ENCODE peak calls at places on chromosomes 6 and 20, in nine cellular contexts. One of them, this sample, is unnamed.

GRCh38 chr6:74967821-74968220 is 238.0 kb downstream of the COL12A1 start:
- DNase-seq in epithelial cell of esophagus: peak; percentile 17
- DNase-seq in brain microvascular endothelial cell: no peak
- DNase-seq in cardiac fibroblast: no peak
- DNase-seq in suprapubic skin: no peak
- DNase-seq in fibroblast of mammary gland: peak; percentile 2
- DNase-seq in colonic mucosa: no peak
- DNase-seq in GM23338: peak; percentile 20
- DNase-seq in upper lobe of right lung: no peak
- DNase-seq in this sample: no peak

GRCh38 chr20:46084805-46085792 is 4.7 kb downstream of the NCOA5 start:
- DNase-seq in suprapubic skin: no peak
- DNase-seq in fibroblast of mammary gland: peak; percentile 68
- DNase-seq in colonic mucosa: peak; percentile 68
- DNase-seq in cardiac fibroblast: peak; percentile 50
- DNase-seq in epithelial cell of esophagus: peak; percentile 43
- DNase-seq in brain microvascular endothelial cell: no peak
- DNase-seq in upper lobe of right lung: no peak
- DNase-seq in GM23338: no peak
- DNase-seq in this sample: no peak

GRCh38 chr6:7219310-7219709 is 93.7 kb downstream of the SSR1 start:
- DNase-seq in upper lobe of right lung: no peak
- DNase-seq in suprapubic skin: no peak
- DNase-seq in brain microvascular endothelial cell: peak; percentile 28
- DNase-seq in colonic mucosa: no peak
- DNase-seq in cardiac fibroblast: peak; percentile 62
- DNase-seq in fibroblast of mammary gland: peak; percentile 74
- DNase-seq in epithelial cell of esophagus: peak; percentile 25
- DNase-seq in GM23338: no peak
- DNase-seq in this sample: no peak

GRCh38 chr20:52331655-52332054 is 140.1 kb upstream of the ZFP64 start:
- DNase-seq in brain microvascular endothelial cell: no peak
- DNase-seq in upper lobe of right lung: no peak
- DNase-seq in colonic mucosa: no peak
- DNase-seq in GM23338: no peak
- DNase-seq in epithelial cell of esophagus: no peak
- DNase-seq in cardiac fibroblast: no peak
- DNase-seq in suprapubic skin: no peak
- DNase-seq in fibroblast of mammary gland: no peak
- DNase-seq in this sample: no peak

GRCh38 chr6:159077123-159077522 is 32.3 kb upstream of the TAGAP start:
- DNase-seq in brain microvascular endothelial cell: no peak
- DNase-seq in upper lobe of right lung: no peak
- DNase-seq in colonic mucosa: peak; percentile 6
- DNase-seq in GM23338: no peak
- DNase-seq in suprapubic skin: no peak
- DNase-seq in fibroblast of mammary gland: no peak
- DNase-seq in epithelial cell of esophagus: no peak
- DNase-seq in cardiac fibroblast: no peak
- DNase-seq in this sample: no peak

GRCh38 chr6:134034951-134035822 is 17.2 kb downstream of the SLC2A12 start:
- DNase-seq in epithelial cell of esophagus: peak; percentile 62
- DNase-seq in suprapubic skin: no peak
- DNase-seq in colonic mucosa: no peak
- DNase-seq in brain microvascular endothelial cell: no peak
- DNase-seq in upper lobe of right lung: no peak
- DNase-seq in fibroblast of mammary gland: no peak
- DNase-seq in cardiac fibroblast: no peak
- DNase-seq in GM23338: no peak
- DNase-seq in this sample: no peak

GRCh38 chr6:45163952-45164766 is 164.0 kb upstream of the RUNX2 start:
- DNase-seq in brain microvascular endothelial cell: no peak
- DNase-seq in colonic mucosa: no peak
- DNase-seq in GM23338: no peak
- DNase-seq in suprapubic skin: no peak
- DNase-seq in upper lobe of right lung: no peak
- DNase-seq in cardiac fibroblast: peak; percentile 16
- DNase-seq in fibroblast of mammary gland: no peak
- DNase-seq in epithelial cell of esophagus: peak; percentile 87
- DNase-seq in this sample: no peak

GRCh38 chr6:116008470-116009229 is 52.0 kb downstream of the FRK start:
- DNase-seq in GM23338: no peak
- DNase-seq in suprapubic skin: no peak
- DNase-seq in upper lobe of right lung: no peak
- DNase-seq in cardiac fibroblast: peak; percentile 65
- DNase-seq in brain microvascular endothelial cell: peak; percentile 31
- DNase-seq in epithelial cell of esophagus: peak; percentile 50
- DNase-seq in colonic mucosa: no peak
- DNase-seq in fibroblast of mammary gland: peak; percentile 79
- DNase-seq in this sample: peak; percentile 29

GRCh38 chr6:72809701-72810379 is 188.0 kb downstream of the KCNQ5 start:
- DNase-seq in colonic mucosa: no peak
- DNase-seq in GM23338: no peak
- DNase-seq in upper lobe of right lung: no peak
- DNase-seq in epithelial cell of esophagus: no peak
- DNase-seq in suprapubic skin: no peak
- DNase-seq in cardiac fibroblast: no peak
- DNase-seq in brain microvascular endothelial cell: no peak
- DNase-seq in fibroblast of mammary gland: no peak
- DNase-seq in this sample: no peak

GRCh38 chr20:33963756-33964155 is 30.0 kb upstream of the RALY start:
- DNase-seq in suprapubic skin: no peak
- DNase-seq in GM23338: no peak
- DNase-seq in fibroblast of mammary gland: no peak
- DNase-seq in brain microvascular endothelial cell: no peak
- DNase-seq in cardiac fibroblast: no peak
- DNase-seq in colonic mucosa: no peak
- DNase-seq in upper lobe of right lung: no peak
- DNase-seq in epithelial cell of esophagus: no peak
- DNase-seq in this sample: no peak

GRCh38 chr6:3356824-3357420 is 98.2 kb downstream of the PSMG4 start:
- DNase-seq in suprapubic skin: no peak
- DNase-seq in fibroblast of mammary gland: no peak
- DNase-seq in colonic mucosa: no peak
- DNase-seq in cardiac fibroblast: no peak
- DNase-seq in GM23338: no peak
- DNase-seq in epithelial cell of esophagus: no peak
- DNase-seq in upper lobe of right lung: no peak
- DNase-seq in brain microvascular endothelial cell: no peak
- DNase-seq in this sample: no peak

DNA sequence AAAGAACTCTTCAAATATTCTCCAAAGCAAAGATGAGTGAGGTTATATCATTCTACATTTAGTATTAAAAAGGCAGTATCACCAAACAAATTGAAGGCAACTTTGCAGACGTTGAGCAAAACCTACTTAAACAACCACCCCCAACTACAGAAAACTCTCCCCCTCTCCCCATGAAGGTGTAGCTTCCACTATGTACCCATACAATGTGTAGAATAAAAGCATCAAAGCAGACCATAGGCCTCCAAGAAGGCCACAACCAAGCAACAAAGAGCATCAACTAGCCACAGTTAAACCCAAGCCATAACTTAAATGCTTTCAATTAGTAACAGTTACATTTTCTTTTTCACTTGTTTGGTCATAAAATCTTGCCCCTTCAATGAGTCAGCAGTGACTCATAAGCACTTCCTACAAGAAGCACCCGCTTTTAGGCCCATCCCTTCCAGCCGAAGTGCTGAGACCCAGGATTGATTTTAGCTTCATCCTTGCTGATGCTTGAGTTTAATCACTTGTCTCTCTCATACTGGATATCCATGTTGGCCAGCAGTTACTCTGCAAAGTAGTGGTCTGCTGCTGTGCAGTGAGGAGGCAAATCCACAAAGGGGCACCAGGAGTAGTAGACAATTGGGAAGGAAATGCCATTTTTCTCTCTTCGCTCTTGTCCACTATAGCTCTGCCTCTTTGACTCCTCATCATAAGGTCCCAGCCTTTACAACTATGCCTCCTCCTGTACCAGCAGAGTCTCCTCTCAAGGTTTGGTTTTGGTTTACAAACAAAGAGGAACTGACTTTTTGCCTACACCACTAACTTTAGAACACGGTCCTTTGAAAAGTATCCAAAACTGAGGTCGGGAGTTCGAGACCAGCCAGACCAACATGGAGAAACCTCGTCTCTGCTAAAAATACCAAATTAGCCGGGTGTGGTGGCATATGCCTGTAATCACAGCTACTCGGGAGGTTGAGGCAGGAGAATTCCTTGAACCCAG is 8.4 kb upstream of the NUP153 start:
- DNase-seq in epithelial cell of esophagus: peak; percentile 85
- DNase-seq in colonic mucosa: no peak
- DNase-seq in brain microvascular endothelial cell: peak; percentile 88
- DNase-seq in suprapubic skin: no peak
- DNase-seq in cardiac fibroblast: peak; percentile 93
- DNase-seq in fibroblast of mammary gland: peak; percentile 95
- DNase-seq in GM23338: no peak
- DNase-seq in upper lobe of right lung: no peak
- DNase-seq in this sample: peak; percentile 60
- TF ChIP-seq CTCF in epithelial cell of esophagus: no peak
- TF ChIP-seq CTCF in colonic mucosa: no peak
- TF ChIP-seq CTCF in brain microvascular endothelial cell: no peak
- TF ChIP-seq CTCF in suprapubic skin: no peak
- TF ChIP-seq CTCF in cardiac fibroblast: no peak
- TF ChIP-seq CTCF in fibroblast of mammary gland: no peak
- TF ChIP-seq CTCF in GM23338: no peak
- TF ChIP-seq CTCF in upper lobe of right lung: no peak
- TF ChIP-seq CTCF in this sample: no peak

GRCh38 chr6:156780962-156781705 is 4.0 kb downstream of the ARID1B start:
- DNase-seq in colonic mucosa: no peak
- DNase-seq in epithelial cell of esophagus: no peak
- DNase-seq in suprapubic skin: no peak
- DNase-seq in upper lobe of right lung: no peak
- DNase-seq in brain microvascular endothelial cell: no peak
- DNase-seq in cardiac fibroblast: peak; percentile 32
- DNase-seq in fibroblast of mammary gland: no peak
- DNase-seq in GM23338: no peak
- DNase-seq in this sample: no peak
- H3K4me3 ChIP-seq in colonic mucosa: peak overlapping the region; percentile 69
- H3K4me3 ChIP-seq in epithelial cell of esophagus: peak overlapping the region; percentile 77
- H3K4me3 ChIP-seq in suprapubic skin: peak overlapping the region; percentile 92
- H3K4me3 ChIP-seq in upper lobe of right lung: peak overlapping the region; percentile 66
- H3K4me3 ChIP-seq in brain microvascular endothelial cell: peak overlapping the region; percentile 83
- H3K4me3 ChIP-seq in cardiac fibroblast: peak overlapping the region; percentile 61
- H3K4me3 ChIP-seq in fibroblast of mammary gland: peak overlapping the region; percentile 75
- H3K4me3 ChIP-seq in GM23338: peak overlapping the region; percentile 73
- H3K4me3 ChIP-seq in this sample: peak overlapping the region; percentile 94

GRCh38 chr6:85118233-85118632 is 331.6 kb upstream of the NT5E start:
- DNase-seq in brain microvascular endothelial cell: no peak
- DNase-seq in colonic mucosa: no peak
- DNase-seq in upper lobe of right lung: no peak
- DNase-seq in cardiac fibroblast: no peak
- DNase-seq in epithelial cell of esophagus: no peak
- DNase-seq in GM23338: peak; percentile 50
- DNase-seq in suprapubic skin: no peak
- DNase-seq in fibroblast of mammary gland: no peak
- DNase-seq in this sample: no peak
- TF ChIP-seq CTCF in brain microvascular endothelial cell: peak; percentile 48
- TF ChIP-seq CTCF in colonic mucosa: no peak
- TF ChIP-seq CTCF in upper lobe of right lung: no peak
- TF ChIP-seq CTCF in cardiac fibroblast: no peak
- TF ChIP-seq CTCF in epithelial cell of esophagus: no peak
- TF ChIP-seq CTCF in GM23338: peak; percentile 90
- TF ChIP-seq CTCF in suprapubic skin: no peak
- TF ChIP-seq CTCF in fibroblast of mammary gland: peak; percentile 17
- TF ChIP-seq CTCF in this sample: no peak

GRCh38 chr6:63677282-63677681 is 41.7 kb downstream of the PHF3 start:
- DNase-seq in epithelial cell of esophagus: peak; percentile 37
- DNase-seq in brain microvascular endothelial cell: no peak
- DNase-seq in cardiac fibroblast: peak; percentile 18
- DNase-seq in suprapubic skin: no peak
- DNase-seq in GM23338: no peak
- DNase-seq in colonic mucosa: no peak
- DNase-seq in upper lobe of right lung: no peak
- DNase-seq in fibroblast of mammary gland: peak; percentile 75
- DNase-seq in this sample: no peak
- H3K4me3 ChIP-seq in epithelial cell of esophagus: no peak overlapping the region
- H3K4me3 ChIP-seq in brain microvascular endothelial cell: no peak overlapping the region
- H3K4me3 ChIP-seq in cardiac fibroblast: no peak overlapping the region
- H3K4me3 ChIP-seq in suprapubic skin: no peak overlapping the region
- H3K4me3 ChIP-seq in GM23338: no peak overlapping the region
- H3K4me3 ChIP-seq in colonic mucosa: no peak overlapping the region
- H3K4me3 ChIP-seq in upper lobe of right lung: no peak overlapping the region
- H3K4me3 ChIP-seq in fibroblast of mammary gland: no peak overlapping the region
- H3K4me3 ChIP-seq in this sample: no peak overlapping the region

DNA sequence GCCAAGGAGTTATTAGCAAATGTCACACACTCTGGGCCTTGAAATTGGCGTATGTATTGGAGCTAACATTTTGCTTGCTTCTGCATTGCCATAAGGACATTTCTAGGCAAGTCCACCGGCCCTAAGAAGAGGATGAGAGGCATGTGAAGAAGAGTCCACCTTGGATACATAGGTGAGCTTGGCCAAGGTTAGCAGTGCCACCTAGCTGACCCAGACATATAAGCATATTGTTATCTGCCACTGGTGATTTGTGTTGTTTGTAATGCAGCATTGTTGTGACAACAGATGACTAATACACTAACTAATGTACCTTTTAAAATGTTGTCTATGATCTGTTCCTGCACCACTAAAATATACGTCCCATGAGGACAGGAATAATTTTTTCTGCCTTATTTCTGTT is 24.8 kb upstream of the HLA-DQA2 start:
- DNase-seq in epithelial cell of esophagus: no peak
- DNase-seq in upper lobe of right lung: no peak
- DNase-seq in GM23338: no peak
- DNase-seq in suprapubic skin: no peak
- DNase-seq in cardiac fibroblast: no peak
- DNase-seq in brain microvascular endothelial cell: no peak
- DNase-seq in colonic mucosa: no peak
- DNase-seq in fibroblast of mammary gland: no peak
- DNase-seq in this sample: no peak
- TF ChIP-seq CTCF in epithelial cell of esophagus: no peak
- TF ChIP-seq CTCF in upper lobe of right lung: no peak
- TF ChIP-seq CTCF in GM23338: peak; percentile 11
- TF ChIP-seq CTCF in suprapubic skin: no peak
- TF ChIP-seq CTCF in cardiac fibroblast: no peak
- TF ChIP-seq CTCF in brain microvascular endothelial cell: no peak
- TF ChIP-seq CTCF in colonic mucosa: no peak
- TF ChIP-seq CTCF in fibroblast of mammary gland: no peak
- TF ChIP-seq CTCF in this sample: no peak

GRCh38 chr6:157221049-157221816 is 102.1 kb downstream of the TMEM242 start:
- DNase-seq in fibroblast of mammary gland: peak; percentile 80
- DNase-seq in GM23338: peak; percentile 81
- DNase-seq in colonic mucosa: peak; percentile 95
- DNase-seq in suprapubic skin: peak; percentile 92
- DNase-seq in brain microvascular endothelial cell: peak; percentile 71
- DNase-seq in cardiac fibroblast: peak; percentile 82
- DNase-seq in epithelial cell of esophagus: peak; percentile 95
- DNase-seq in upper lobe of right lung: peak; percentile 95
- DNase-seq in this sample: no peak
- H3K4me3 ChIP-seq in fibroblast of mammary gland: peak overlapping the region; percentile 54
- H3K4me3 ChIP-seq in GM23338: peak overlapping the region; percentile 36
- H3K4me3 ChIP-seq in colonic mucosa: peak overlapping the region; percentile 21
- H3K4me3 ChIP-seq in suprapubic skin: peak overlapping the region; percentile 50
- H3K4me3 ChIP-seq in brain microvascular endothelial cell: peak overlapping the region; percentile 55
- H3K4me3 ChIP-seq in cardiac fibroblast: peak overlapping the region; percentile 50
- H3K4me3 ChIP-seq in epithelial cell of esophagus: peak overlapping the region; percentile 31
- H3K4me3 ChIP-seq in upper lobe of right lung: peak overlapping the region; percentile 54
- H3K4me3 ChIP-seq in this sample: peak overlapping the region; percentile 40

This sample was measured in retinal pigment epithelial cell.